ENCODE peak calls at places on chromosomes 12 and 14, in six cellular contexts. One of them, this sample, is unnamed.

GRCh38 chr14:97013878-97014277 is 216.7 kb downstream of the VRK1 start:
- DNase-seq in left colon: no peak
- DNase-seq in Right ventricle myocardium superior: no peak
- DNase-seq in mesenteric fat pad: no peak
- DNase-seq in skeletal muscle cell: no peak
- DNase-seq in NCI-H1436: no peak
- DNase-seq in this sample: no peak

GRCh38 chr14:70013269-70013873 is 134.2 kb downstream of the SMOC1 start:
- DNase-seq in skeletal muscle cell: no peak
- DNase-seq in NCI-H1436: no peak
- DNase-seq in left colon: no peak
- DNase-seq in mesenteric fat pad: no peak
- DNase-seq in Right ventricle myocardium superior: no peak
- DNase-seq in this sample: no peak

GRCh38 chr14:82238649-82239048 is 705.0 kb upstream of the SEL1L start:
- DNase-seq in skeletal muscle cell: no peak
- DNase-seq in Right ventricle myocardium superior: no peak
- DNase-seq in mesenteric fat pad: no peak
- DNase-seq in NCI-H1436: no peak
- DNase-seq in left colon: no peak
- DNase-seq in this sample: no peak

GRCh38 chr12:124428136-124428791 is 133.4 kb downstream of the RFLNA start:
- DNase-seq in mesenteric fat pad: no peak
- DNase-seq in skeletal muscle cell: peak; percentile 77
- DNase-seq in Right ventricle myocardium superior: no peak
- DNase-seq in NCI-H1436: no peak
- DNase-seq in left colon: peak; percentile 66
- DNase-seq in this sample: no peak

GRCh38 chr12:81077329-81077685 is 572 bp upstream of the ACSS3 start:
- DNase-seq in mesenteric fat pad: no peak
- DNase-seq in left colon: no peak
- DNase-seq in skeletal muscle cell: no peak
- DNase-seq in NCI-H1436: no peak
- DNase-seq in Right ventricle myocardium superior: peak; percentile 65
- DNase-seq in this sample: no peak

GRCh38 chr14:99879401-99880295 is 86.4 kb downstream of the EML1 start:
- DNase-seq in left colon: no peak
- DNase-seq in Right ventricle myocardium superior: no peak
- DNase-seq in mesenteric fat pad: no peak
- DNase-seq in skeletal muscle cell: peak; percentile 56
- DNase-seq in NCI-H1436: no peak
- DNase-seq in this sample: no peak

GRCh38 chr12:45357547-45358417 is 141.9 kb downstream of the ANO6 start:
- DNase-seq in skeletal muscle cell: no peak
- DNase-seq in mesenteric fat pad: no peak
- DNase-seq in left colon: no peak
- DNase-seq in NCI-H1436: no peak
- DNase-seq in Right ventricle myocardium superior: no peak
- DNase-seq in this sample: no peak

GRCh38 chr12:122891661-122892525 is 4.0 kb downstream of the VPS37B start:
- DNase-seq in NCI-H1436: no peak
- DNase-seq in skeletal muscle cell: peak; percentile 36
- DNase-seq in left colon: no peak
- DNase-seq in Right ventricle myocardium superior: no peak
- DNase-seq in mesenteric fat pad: no peak
- DNase-seq in this sample: no peak

GRCh38 chr12:24750263-24750662 is 198.6 kb downstream of the BCAT1 start:
- DNase-seq in left colon: no peak
- DNase-seq in Right ventricle myocardium superior: no peak
- DNase-seq in NCI-H1436: no peak
- DNase-seq in mesenteric fat pad: no peak
- DNase-seq in skeletal muscle cell: no peak
- DNase-seq in this sample: no peak

GRCh38 chr12:75349946-75350345 is 15.5 kb downstream of the GLIPR1L1 start:
- DNase-seq in left colon: no peak
- DNase-seq in skeletal muscle cell: no peak
- DNase-seq in Right ventricle myocardium superior: no peak
- DNase-seq in mesenteric fat pad: no peak
- DNase-seq in NCI-H1436: no peak
- DNase-seq in this sample: no peak

GRCh38 chr12:13175499-13175898 is 21.0 kb upstream of the EMP1 start:
- DNase-seq in mesenteric fat pad: no peak
- DNase-seq in skeletal muscle cell: no peak
- DNase-seq in left colon: no peak
- DNase-seq in NCI-H1436: no peak
- DNase-seq in Right ventricle myocardium superior: no peak
- DNase-seq in this sample: no peak

GRCh38 chr12:46430340-46430948 is 57.9 kb upstream of the SLC38A2 start:
- DNase-seq in skeletal muscle cell: peak; percentile 66
- DNase-seq in Right ventricle myocardium superior: no peak
- DNase-seq in NCI-H1436: no peak
- DNase-seq in left colon: no peak
- DNase-seq in mesenteric fat pad: no peak
- DNase-seq in this sample: no peak

GRCh38 chr14:104927432-104927816 is 2.7 kb downstream of the PLD4 start:
- DNase-seq in NCI-H1436: no peak
- DNase-seq in left colon: no peak
- DNase-seq in mesenteric fat pad: peak; percentile 83
- DNase-seq in Right ventricle myocardium superior: peak; percentile 39
- DNase-seq in skeletal muscle cell: no peak
- DNase-seq in this sample: no peak

GRCh38 chr12:29640589-29641345 is 143.0 kb downstream of the TMTC1 start:
- DNase-seq in mesenteric fat pad: no peak
- DNase-seq in Right ventricle myocardium superior: peak; percentile 72
- DNase-seq in left colon: no peak
- DNase-seq in skeletal muscle cell: peak; percentile 59
- DNase-seq in NCI-H1436: no peak
- DNase-seq in this sample: no peak

GRCh38 chr12:51183349-51183748 is 10.4 kb upstream of the TFCP2 start:
- DNase-seq in mesenteric fat pad: no peak
- DNase-seq in skeletal muscle cell: no peak
- DNase-seq in left colon: no peak
- DNase-seq in Right ventricle myocardium superior: no peak
- DNase-seq in NCI-H1436: no peak
- DNase-seq in this sample: no peak

GRCh38 chr14:54610051-54610977 is 43.4 kb downstream of the SAMD4A start:
- DNase-seq in Right ventricle myocardium superior: no peak
- DNase-seq in NCI-H1436: no peak
- DNase-seq in mesenteric fat pad: no peak
- DNase-seq in skeletal muscle cell: no peak
- DNase-seq in left colon: no peak
- DNase-seq in this sample: no peak

GRCh38 chr12:12357697-12358476 is 1.0 kb downstream of the BORCS5 start:
- DNase-seq in Right ventricle myocardium superior: no peak
- DNase-seq in skeletal muscle cell: no peak
- DNase-seq in NCI-H1436: peak; percentile 10
- DNase-seq in mesenteric fat pad: no peak
- DNase-seq in left colon: no peak
- DNase-seq in this sample: peak; percentile 20

GRCh38 chr14:28785096-28785952 is 18.7 kb downstream of the FOXG1 start:
- DNase-seq in Right ventricle myocardium superior: no peak
- DNase-seq in NCI-H1436: peak; percentile 63
- DNase-seq in left colon: no peak
- DNase-seq in mesenteric fat pad: no peak
- DNase-seq in skeletal muscle cell: no peak
- DNase-seq in this sample: no peak

GRCh38 chr14:95078841-95079240 is 78.5 kb downstream of the DICER1 start:
- DNase-seq in left colon: no peak
- DNase-seq in NCI-H1436: no peak
- DNase-seq in mesenteric fat pad: no peak
- DNase-seq in skeletal muscle cell: no peak
- DNase-seq in Right ventricle myocardium superior: no peak
- DNase-seq in this sample: no peak

GRCh38 chr12:29547151-29547561 is 49.7 kb upstream of the OVCH1 start:
- DNase-seq in Right ventricle myocardium superior: no peak
- DNase-seq in mesenteric fat pad: no peak
- DNase-seq in skeletal muscle cell: no peak
- DNase-seq in NCI-H1436: no peak
- DNase-seq in left colon: no peak
- DNase-seq in this sample: no peak

GRCh38 chr12:6292606-6293005 is 17.9 kb upstream of the PLEKHG6 start:
- DNase-seq in mesenteric fat pad: no peak
- DNase-seq in Right ventricle myocardium superior: no peak
- DNase-seq in NCI-H1436: no peak
- DNase-seq in left colon: no peak
- DNase-seq in skeletal muscle cell: peak; percentile 44
- DNase-seq in this sample: no peak

GRCh38 chr12:130633771-130634170 is 82.3 kb downstream of the RIMBP2 start:
- DNase-seq in Right ventricle myocardium superior: no peak
- DNase-seq in skeletal muscle cell: no peak
- DNase-seq in left colon: peak; percentile 55
- DNase-seq in NCI-H1436: peak; percentile 87
- DNase-seq in mesenteric fat pad: peak; percentile 82
- DNase-seq in this sample: no peak

GRCh38 chr14:92613008-92613658 is 99.6 kb downstream of the RIN3 start:
- DNase-seq in NCI-H1436: peak; percentile 14
- DNase-seq in mesenteric fat pad: no peak
- DNase-seq in Right ventricle myocardium superior: peak; percentile 70
- DNase-seq in left colon: no peak
- DNase-seq in skeletal muscle cell: no peak
- DNase-seq in this sample: peak; percentile 55

GRCh38 chr14:89534896-89535615 is 118.0 kb upstream of the FOXN3 start:
- DNase-seq in skeletal muscle cell: peak; percentile 33
- DNase-seq in NCI-H1436: no peak
- DNase-seq in left colon: no peak
- DNase-seq in mesenteric fat pad: no peak
- DNase-seq in Right ventricle myocardium superior: no peak
- DNase-seq in this sample: no peak

GRCh38 chr12:32083489-32083888 is 23.2 kb upstream of the BICD1 start:
- DNase-seq in skeletal muscle cell: peak; percentile 30
- DNase-seq in left colon: no peak
- DNase-seq in NCI-H1436: no peak
- DNase-seq in mesenteric fat pad: no peak
- DNase-seq in Right ventricle myocardium superior: no peak
- DNase-seq in this sample: no peak

GRCh38 chr14:88463318-88463717 is 77.9 kb downstream of the SPATA7 start:
- DNase-seq in skeletal muscle cell: no peak
- DNase-seq in left colon: no peak
- DNase-seq in mesenteric fat pad: no peak
- DNase-seq in Right ventricle myocardium superior: no peak
- DNase-seq in NCI-H1436: no peak
- DNase-seq in this sample: no peak

GRCh38 chr12:6226002-6226700 is 26.0 kb downstream of the CD9 start:
- DNase-seq in left colon: peak; percentile 77
- DNase-seq in mesenteric fat pad: no peak
- DNase-seq in NCI-H1436: no peak
- DNase-seq in Right ventricle myocardium superior: peak; percentile 81
- DNase-seq in skeletal muscle cell: no peak
- DNase-seq in this sample: no peak

GRCh38 chr14:35750202-35750904 is 58.7 kb downstream of the RALGAPA1 start:
- DNase-seq in left colon: no peak
- DNase-seq in NCI-H1436: no peak
- DNase-seq in mesenteric fat pad: no peak
- DNase-seq in Right ventricle myocardium superior: no peak
- DNase-seq in skeletal muscle cell: no peak
- DNase-seq in this sample: no peak

GRCh38 chr12:95836630-95837239 is 22.0 kb upstream of the SNRPF start:
- DNase-seq in mesenteric fat pad: no peak
- DNase-seq in Right ventricle myocardium superior: no peak
- DNase-seq in left colon: no peak
- DNase-seq in NCI-H1436: no peak
- DNase-seq in skeletal muscle cell: peak; percentile 17
- DNase-seq in this sample: no peak

GRCh38 chr14:30608533-30609006 is 13.5 kb upstream of the SCFD1 start:
- DNase-seq in skeletal muscle cell: no peak
- DNase-seq in mesenteric fat pad: no peak
- DNase-seq in NCI-H1436: no peak
- DNase-seq in left colon: peak; percentile 30
- DNase-seq in Right ventricle myocardium superior: no peak
- DNase-seq in this sample: no peak

GRCh38 chr14:29892327-29892726 is 35.3 kb downstream of the PRKD1 start:
- DNase-seq in mesenteric fat pad: no peak
- DNase-seq in left colon: no peak
- DNase-seq in Right ventricle myocardium superior: no peak
- DNase-seq in skeletal muscle cell: no peak
- DNase-seq in NCI-H1436: no peak
- DNase-seq in this sample: no peak

GRCh38 chr12:110345176-110345651 is 58.3 kb downstream of the ANAPC7 start:
- DNase-seq in Right ventricle myocardium superior: no peak
- DNase-seq in left colon: peak; percentile 39
- DNase-seq in mesenteric fat pad: peak; percentile 55
- DNase-seq in NCI-H1436: no peak
- DNase-seq in skeletal muscle cell: no peak
- DNase-seq in this sample: no peak

GRCh38 chr14:75752907-75753594 is 92.0 kb downstream of the TTLL5 start:
- DNase-seq in NCI-H1436: no peak
- DNase-seq in skeletal muscle cell: no peak
- DNase-seq in left colon: no peak
- DNase-seq in mesenteric fat pad: no peak
- DNase-seq in Right ventricle myocardium superior: no peak
- DNase-seq in this sample: no peak

This sample was measured in activated CD4-positive, alpha-beta T cell treated with anti-CD3 and anti-CD28 coated beads, Interleukin-2, amount 50 U/mL, for 4 hours.